ENCODE peak calls at places on chromosomes 7 and 10, in five cellular contexts. Y is K562, P is HepG2, K is SK-N-SH, I is GM12878. S is an unnamed sample.

GRCh38 chr7:104442461-104442860 is 114.1 kb downstream of the LHFPL3 start:
- DNase-seq in Y (no peak), P (no peak), K (no peak), I (no peak), S (no peak)

GRCh38 chr7:149598721-149599308 is 101.2 kb upstream of the ZNF746 start:
- DNase-seq in Y (peak), P (peak), K (peak), I (no peak), S (no peak)

GRCh38 chr7:52775881-52776280 is 259.6 kb upstream of the POM121L12 start:
- DNase-seq in Y (no peak), P (no peak), K (no peak), I (no peak), S (no peak)

GRCh38 chr7:112422842-112423496 is 27.3 kb upstream of the IFRD1 start:
- DNase-seq in Y (peak), P (peak), K (no peak), I (no peak), S (peak)

GRCh38 chr7:28573059-28573553 is 160.8 kb downstream of the CREB5 start:
- DNase-seq in Y (no peak), P (peak), K (peak), I (no peak), S (no peak)

GRCh38 chr7:2003451-2003930 is 229.3 kb downstream of the MAD1L1 start:
- DNase-seq in Y (no peak), P (no peak), K (no peak), I (no peak), S (no peak)

GRCh38 chr10:120514035-120514620 is 57.1 kb downstream of the PLPP4 start:
- DNase-seq in Y (peak), P (peak), K (no peak), I (no peak), S (peak)

GRCh38 chr10:48472670-48473069 is 132.2 kb downstream of the ARHGAP22 start:
- DNase-seq in Y (no peak), P (no peak), K (no peak), I (no peak), S (peak)

GRCh38 chr10:71266147-71266917 is 52.7 kb upstream of the SLC29A3 start:
- DNase-seq in Y (peak), P (peak), K (peak), I (no peak), S (no peak)

GRCh38 chr10:77829356-77829755 is 97.2 kb downstream of the DLG5 start:
- DNase-seq in Y (no peak), P (no peak), K (no peak), I (no peak), S (no peak)

GRCh38 chr10:93601774-93602162 is 733 bp upstream of the RBP4 start:
- DNase-seq in Y (no peak), P (peak), K (no peak), I (no peak), S (no peak)

GRCh38 chr10:98790817-98791216 is 344.1 kb upstream of the HPS1 start:
- DNase-seq in Y (peak), P (no peak), K (peak), I (no peak), S (no peak)

GRCh38 chr10:4254101-4254994 is 469.3 kb upstream of the KLF6 start:
- DNase-seq in Y (no peak), P (no peak), K (no peak), I (no peak), S (no peak)
- TF ChIP-seq REST in Y (no peak), P (no peak), K (no peak), I (no peak), S (no peak)

GRCh38 chr7:50562126-50562525 is 3.1 kb downstream of the DDC start:
- DNase-seq in Y (no peak), P (no peak), K (no peak), I (no peak), S (no peak)
- TF ChIP-seq CTCF in Y (peak), P (peak), K (no peak), I (no peak), S (no peak)

GRCh38 chr10:96595741-96596140 is 8.9 kb upstream of the TM9SF3 start:
- DNase-seq in Y (no peak), P (no peak), K (no peak), I (no peak), S (no peak)

GRCh38 chr10:96606216-96606615 is 19.4 kb upstream of the TM9SF3 start:
- DNase-seq in Y (no peak), P (no peak), K (no peak), I (no peak), S (no peak)

GRCh38 chr10:96596422-96597407 is 9.9 kb upstream of the TM9SF3 start:
- DNase-seq in Y (no peak), P (peak), K (no peak), I (no peak), S (no peak)

GRCh38 chr10:96598841-96599240 is 12.0 kb upstream of the TM9SF3 start:
- DNase-seq in Y (no peak), P (no peak), K (no peak), I (no peak), S (no peak)

DNA sequence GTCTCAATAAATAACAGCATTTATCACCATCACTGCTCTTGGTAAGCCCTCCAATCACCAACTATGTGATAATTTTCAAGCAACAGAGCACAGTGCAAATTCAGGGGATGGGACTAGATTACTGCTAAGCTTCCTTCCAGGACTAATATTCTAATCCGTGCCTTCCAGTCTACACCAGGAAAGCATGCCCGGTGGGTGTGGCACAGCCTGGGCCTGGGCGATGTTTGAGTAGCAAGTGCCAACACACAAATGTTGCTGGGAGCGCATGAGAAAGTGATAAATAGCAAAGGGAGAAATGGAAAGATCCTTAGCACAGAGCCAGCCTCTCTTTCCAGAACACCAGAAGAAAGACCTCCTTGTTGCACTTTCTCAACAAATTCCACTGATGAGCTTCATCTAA is 13.5 kb upstream of the TM9SF3 start:
- DNase-seq in Y (no peak), P (no peak), K (no peak), I (no peak), S (no peak)
- TF ChIP-seq GABPA in Y (no peak), P (no peak), K (no peak), I (no peak), S (no peak)

GRCh38 chr10:17713133-17713532 is 38.9 kb upstream of the TMEM236 start:
- DNase-seq in Y (no peak), P (no peak), K (peak), I (no peak), S (no peak)

GRCh38 chr10:17713758-17714157 is 38.2 kb upstream of the TMEM236 start:
- DNase-seq in Y (no peak), P (no peak), K (no peak), I (no peak), S (no peak)

GRCh38 chr10:17710181-17710580 is 41.8 kb upstream of the TMEM236 start:
- DNase-seq in Y (no peak), P (no peak), K (no peak), I (no peak), S (no peak)

GRCh38 chr10:17709492-17709891 is 42.5 kb upstream of the TMEM236 start:
- DNase-seq in Y (no peak), P (no peak), K (no peak), I (no peak), S (no peak)

DNA sequence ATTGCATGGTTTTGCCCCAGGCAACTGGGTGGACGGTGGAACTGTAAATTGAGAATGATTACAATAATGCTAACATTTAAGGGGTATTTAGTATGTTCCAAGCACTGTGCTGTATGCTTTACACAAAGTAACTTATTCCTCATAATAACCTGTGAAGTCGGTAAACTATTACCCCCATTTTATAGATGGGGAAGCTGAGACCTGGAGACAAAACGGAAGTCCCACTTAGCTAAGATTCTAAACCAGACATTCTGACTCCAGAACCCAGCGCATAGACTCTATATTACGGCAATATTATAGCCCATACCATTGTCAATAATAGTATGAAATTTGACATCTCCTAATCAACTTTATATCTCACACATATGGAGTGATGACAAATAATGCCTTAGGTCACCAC is 39.9 kb upstream of the TMEM236 start:
- DNase-seq in Y (no peak), P (no peak), K (no peak), I (no peak), S (no peak)
- TF ChIP-seq REST in Y (no peak), P (no peak), K (no peak), I (no peak), S (no peak)

GRCh38 chr7:128217972-128218652 is 23.0 kb upstream of the LEP start:
- DNase-seq in Y (peak), P (peak), K (peak), I (no peak), S (no peak)
- TF ChIP-seq CTCF in Y (peak), P (peak), K (peak), I (no peak), S (no peak)

DNA sequence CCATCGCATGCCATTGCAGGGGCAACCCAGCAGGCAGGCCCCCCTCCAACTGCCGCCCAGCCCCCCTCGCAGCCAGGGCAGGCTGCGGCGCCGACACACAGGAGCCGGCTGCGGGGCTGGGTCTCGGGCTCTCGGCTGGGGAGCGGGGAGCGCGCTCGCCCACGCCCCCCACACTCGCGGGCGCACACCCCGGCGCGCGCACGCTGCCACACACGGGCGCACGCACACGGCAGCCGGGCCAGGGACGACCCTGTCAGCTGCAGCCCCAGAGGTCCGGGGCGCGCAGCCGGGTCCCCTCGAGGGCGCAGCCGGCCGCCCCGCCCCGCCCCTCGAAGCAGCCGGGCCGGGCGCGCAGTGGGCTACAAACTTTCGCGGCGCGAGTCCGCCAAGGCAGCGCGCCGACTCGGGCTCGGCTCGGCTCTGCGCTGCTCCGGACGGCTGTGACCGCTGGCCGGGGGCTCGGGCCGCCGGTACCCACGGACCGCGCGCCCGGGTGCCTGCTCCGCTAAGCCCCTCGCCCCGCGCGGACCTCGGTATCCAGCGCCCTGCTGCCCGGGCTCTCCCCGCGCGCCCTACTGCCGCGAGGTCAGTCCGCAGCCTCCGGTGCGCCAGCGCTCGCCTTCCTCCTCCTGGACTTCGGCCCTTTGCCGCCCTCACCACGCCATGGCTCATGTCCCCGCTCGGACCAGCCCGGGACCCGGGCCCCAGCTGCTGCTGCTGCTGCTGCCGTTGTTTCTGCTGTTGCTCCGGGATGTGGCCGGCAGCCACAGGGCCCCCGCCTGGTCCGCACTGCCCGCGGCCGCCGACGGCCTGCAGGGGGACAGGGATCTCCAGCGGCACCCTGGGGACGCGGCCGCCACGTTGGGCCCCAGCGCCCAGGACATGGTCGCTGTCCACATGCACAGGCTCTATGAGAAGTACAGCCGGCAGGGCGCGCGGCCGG is at the start of gene GDF10:
- DNase-seq in Y (no peak), P (peak), K (peak), I (no peak), S (no peak)
- TF ChIP-seq GABPA in Y (no peak), P (no peak), K (no peak), I (no peak), S (no peak)

GRCh38 chr7:128741491-128741890 is 2.3 kb downstream of the CALU start:
- DNase-seq in Y (no peak), P (no peak), K (no peak), I (no peak), S (no peak)

GRCh38 chr7:128744366-128744905 is 5.3 kb downstream of the CALU start:
- DNase-seq in Y (no peak), P (no peak), K (no peak), I (no peak), S (no peak)

GRCh38 chr7:128740996-128741395 is 1.8 kb downstream of the CALU start:
- DNase-seq in Y (no peak), P (no peak), K (no peak), I (no peak), S (no peak)

GRCh38 chr7:128742206-128742605 is 3.0 kb downstream of the CALU start:
- DNase-seq in Y (no peak), P (no peak), K (no peak), I (no peak), S (no peak)

GRCh38 chr7:128743112-128743772 is 4.1 kb downstream of the CALU start:
- DNase-seq in Y (no peak), P (no peak), K (no peak), I (no peak), S (no peak)
- TF ChIP-seq REST in Y (no peak), P (no peak), K (no peak), I (no peak), S (no peak)